ENCODE peak calls at places on chromosomes 5 and 9, in four cellular contexts. D is SW480, H is right lobe of liver, V is kidney tubule cell. U is an unnamed sample.

GRCh38 chr5:133824661-133825254 is 143.7 kb downstream of the C5orf15 start:
- DNase-seq in D (peak; percentile 46), H (no peak), V (peak; percentile 82), U (no peak)

GRCh38 chr5:31987985-31988710 is 186.0 kb downstream of the GOLPH3 start:
- DNase-seq in D (peak; percentile 50), H (no peak), V (peak; percentile 98), U (peak; percentile 64)

GRCh38 chr9:79665383-79665782 is 93.6 kb downstream of the TLE4 start:
- DNase-seq in D (no peak), H (no peak), V (no peak), U (no peak)

GRCh38 chr5:144189800-144190429 is 19.2 kb downstream of the KCTD16 start:
- DNase-seq in D (no peak), H (no peak), V (peak; percentile 86), U (peak; percentile 46)

GRCh38 chr9:116287721-116288120 is 134.1 kb downstream of the PAPPA start:
- DNase-seq in D (no peak), H (no peak), V (no peak), U (no peak)

GRCh38 chr9:136232964-136233363 is 12.6 kb downstream of the QSOX2 start:
- DNase-seq in D (no peak), H (no peak), V (no peak), U (no peak)

GRCh38 chr9:87644659-87645058 is 81.3 kb upstream of the CTSL start:
- DNase-seq in D (no peak), H (no peak), V (no peak), U (no peak)

GRCh38 chr9:37437616-37438015 is 15.1 kb downstream of the GRHPR start:
- DNase-seq in D (no peak), H (no peak), V (no peak), U (no peak)

GRCh38 chr5:138909734-138910133 is 34.6 kb upstream of the LRRTM2 start:
- DNase-seq in D (no peak), H (no peak), V (no peak), U (no peak)

GRCh38 chr5:15768936-15769335 is 269.0 kb downstream of the FBXL7 start:
- DNase-seq in D (no peak), H (no peak), V (no peak), U (no peak)

GRCh38 chr9:92954078-92954861 is 6.9 kb downstream of the FGD3 start:
- DNase-seq in D (peak; percentile 83), H (peak; percentile 37), V (peak; percentile 93), U (peak; percentile 95)

GRCh38 chr9:69180670-69181069 is 6.6 kb downstream of the TJP2 start:
- DNase-seq in D (peak; percentile 94), H (peak; percentile 49), V (peak; percentile 97), U (peak; percentile 89)

GRCh38 chr5:158975363-158975762 is 124.4 kb downstream of the EBF1 start:
- DNase-seq in D (no peak), H (no peak), V (no peak), U (no peak)

GRCh38 chr5:35354751-35355150 is 124.5 kb upstream of the PRLR start:
- DNase-seq in D (no peak), H (no peak), V (peak; percentile 6), U (peak; percentile 42)

GRCh38 chr5:124480964-124481363 is 265.5 kb downstream of the ZNF608 start:
- DNase-seq in D (no peak), H (no peak), V (no peak), U (no peak)

GRCh38 chr5:151039665-151040064 is 19.3 kb downstream of the GPX3 start:
- DNase-seq in D (no peak), H (no peak), V (no peak), U (no peak)

GRCh38 chr5:51392689-51393199 is 9.5 kb downstream of the ISL1 start:
- DNase-seq in D (no peak), H (no peak), V (no peak), U (no peak)

GRCh38 chr5:142981475-142981874 is 211.3 kb downstream of the ARHGAP26 start:
- DNase-seq in D (no peak), H (no peak), V (no peak), U (no peak)

GRCh38 chr5:105506692-105507277 is 1944.2 kb upstream of the NUDT12 start:
- DNase-seq in D (peak; percentile 9), H (no peak), V (peak; percentile 6), U (peak; percentile 5)

GRCh38 chr5:154837009-154837881 is 13.2 kb downstream of the FAXDC2 start:
- DNase-seq in D (no peak), H (no peak), V (no peak), U (no peak)

GRCh38 chr9:121652037-121652837 is 803 bp downstream of the DAB2IP start:
- DNase-seq in D (no peak), H (no peak), V (no peak), U (peak; percentile 16)

GRCh38 chr5:135064235-135064570 is 30.2 kb upstream of the PITX1 start:
- DNase-seq in D (no peak), H (no peak), V (no peak), U (no peak)

GRCh38 chr5:122760281-122760680 is 14.6 kb upstream of the SNX2 start:
- DNase-seq in D (no peak), H (no peak), V (no peak), U (no peak)

GRCh38 chr5:169742773-169743296 is 105.8 kb downstream of the DOCK2 start:
- DNase-seq in D (no peak), H (no peak), V (peak; percentile 45), U (no peak)

GRCh38 chr9:22446950-22447606 is 454 bp downstream of the DMRTA1 start:
- DNase-seq in D (no peak), H (peak; percentile 85), V (peak; percentile 84), U (no peak)

GRCh38 chr5:107929080-107929479 is 258.3 kb upstream of the EFNA5 start:
- DNase-seq in D (no peak), H (no peak), V (no peak), U (no peak)

GRCh38 chr9:13387668-13388124 is 108.2 kb upstream of the MPDZ start:
- DNase-seq in D (no peak), H (no peak), V (no peak), U (no peak)

GRCh38 chr5:5134107-5134506 is 6.0 kb upstream of the ADAMTS16 start:
- DNase-seq in D (no peak), H (no peak), V (no peak), U (no peak)

GRCh38 chr9:82975176-82975575 is 87.8 kb downstream of the RASEF start:
- DNase-seq in D (no peak), H (no peak), V (no peak), U (no peak)

GRCh38 chr9:23754551-23754950 is 71.5 kb downstream of the ELAVL2 start:
- DNase-seq in D (no peak), H (no peak), V (peak; percentile 67), U (no peak)

GRCh38 chr5:172443441-172444109 is 10.8 kb downstream of the SH3PXD2B start:
- DNase-seq in D (peak; percentile 79), H (no peak), V (peak; percentile 92), U (peak; percentile 64)

GRCh38 chr5:175542232-175542965 is 64.0 kb downstream of the SFXN1 start:
- DNase-seq in D (no peak), H (no peak), V (no peak), U (no peak)

GRCh38 chr9:70421272-70422180 is 7.1 kb upstream of the KLF9 start:
- DNase-seq in D (peak; percentile 81), H (no peak), V (peak; percentile 64), U (no peak)

GRCh38 chr9:133572821-133573361 is 36.3 kb downstream of the FAM163B start:
- DNase-seq in D (no peak), H (no peak), V (no peak), U (no peak)

GRCh38 chr5:173730610-173731302 is 114.3 kb upstream of the BOD1 start:
- DNase-seq in D (no peak), H (no peak), V (no peak), U (no peak)

GRCh38 chr5:80625230-80625629 is 29.2 kb upstream of the MSH3 start:
- DNase-seq in D (no peak), H (no peak), V (no peak), U (no peak)

GRCh38 chr9:6917162-6917561 is 159.4 kb downstream of the KDM4C start:
- DNase-seq in D (no peak), H (no peak), V (no peak), U (no peak)

GRCh38 chr5:137137013-137137632 is 362.0 kb downstream of the SPOCK1 start:
- DNase-seq in D (no peak), H (no peak), V (no peak), U (no peak)